ENCODE peak calls at places on chromosomes 7 and 10, in four cellular contexts. Z, X, G and K are unnamed samples.

GRCh38 chr10:24951201-24952145 is 933 bp downstream of the PRTFDC1 start:
- DNase-seq in G (peak), Z (no peak), X (peak), K (no peak)

GRCh38 chr7:22849158-22849557 is 26.5 kb upstream of the TOMM7 start:
- DNase-seq in X (no peak), Z (no peak), G (no peak), K (no peak)

GRCh38 chr10:29141761-29142160 is 147.1 kb upstream of the LYZL1 start:
- DNase-seq in X (no peak), G (no peak), Z (no peak), K (no peak)

GRCh38 chr7:2008101-2008935 is 224.4 kb downstream of the MAD1L1 start:
- DNase-seq in X (peak), Z (no peak), G (no peak), K (no peak)

GRCh38 chr7:38975944-38976392 is 1.7 kb upstream of the POU6F2 start:
- DNase-seq in X (peak), Z (no peak), G (no peak), K (no peak)

GRCh38 chr10:12320892-12321291 is 28.5 kb upstream of the CAMK1D start:
- DNase-seq in X (no peak), Z (no peak), G (no peak), K (no peak)

GRCh38 chr10:107971973-107972372 is 807.5 kb upstream of the SORCS1 start:
- DNase-seq in G (no peak), Z (no peak), X (no peak), K (no peak)

GRCh38 chr10:89942217-89942616 is 240.8 kb downstream of the KIF20B start:
- DNase-seq in Z (no peak), X (no peak), G (no peak), K (no peak)

GRCh38 chr10:114624941-114625780 is 32.9 kb downstream of the ABLIM1 start:
- DNase-seq in G (no peak), Z (peak), X (no peak), K (peak)

GRCh38 chr10:47451998-47452494 is 31.9 kb downstream of the ANXA8 start:
- DNase-seq in Z (no peak), G (no peak), X (peak), K (no peak)

GRCh38 chr10:77195101-77195500 is 442.5 kb downstream of the KCNMA1 start:
- DNase-seq in G (no peak), Z (peak), X (no peak), K (peak)

GRCh38 chr7:108037748-108038147 is 34.8 kb upstream of the LAMB1 start:
- DNase-seq in Z (no peak), G (no peak), X (no peak), K (no peak)

GRCh38 chr10:3783721-3784432 is 1.1 kb downstream of the KLF6 start:
- DNase-seq in X (peak), G (peak), Z (peak), K (peak)

GRCh38 chr10:23198940-23199767 is 7.0 kb downstream of the PTF1A start:
- DNase-seq in G (no peak), X (peak), Z (no peak), K (no peak)

GRCh38 chr7:12623885-12624498 is 53.5 kb downstream of the SCIN start:
- DNase-seq in Z (peak), G (no peak), X (no peak), K (no peak)

GRCh38 chr7:125670926-125671572 is 741.4 kb upstream of the POT1 start:
- DNase-seq in G (no peak), X (no peak), Z (no peak), K (peak)

GRCh38 chr7:80218723-80219122 is 84.1 kb downstream of the GNAI1 start:
- DNase-seq in X (no peak), G (no peak), Z (peak), K (peak)

GRCh38 chr10:72261323-72262018 is 12.3 kb upstream of the DDIT4 start:
- DNase-seq in G (no peak), X (no peak), Z (no peak), K (no peak)

GRCh38 chr7:74400420-74401136 is 53.1 kb upstream of the GTF2IRD1 start:
- DNase-seq in G (no peak), Z (no peak), X (peak), K (no peak)

GRCh38 chr10:72735288-72735926 is 43.5 kb downstream of the MCU start:
- DNase-seq in Z (no peak), G (no peak), X (no peak), K (no peak)

GRCh38 chr10:43137971-43138756 is at the start of gene CSGALNACT2:
- DNase-seq in X (peak), Z (peak), G (peak), K (peak)
- TF ChIP-seq CTCF in X (no peak), Z (peak), G (no peak), K (no peak)

DNA sequence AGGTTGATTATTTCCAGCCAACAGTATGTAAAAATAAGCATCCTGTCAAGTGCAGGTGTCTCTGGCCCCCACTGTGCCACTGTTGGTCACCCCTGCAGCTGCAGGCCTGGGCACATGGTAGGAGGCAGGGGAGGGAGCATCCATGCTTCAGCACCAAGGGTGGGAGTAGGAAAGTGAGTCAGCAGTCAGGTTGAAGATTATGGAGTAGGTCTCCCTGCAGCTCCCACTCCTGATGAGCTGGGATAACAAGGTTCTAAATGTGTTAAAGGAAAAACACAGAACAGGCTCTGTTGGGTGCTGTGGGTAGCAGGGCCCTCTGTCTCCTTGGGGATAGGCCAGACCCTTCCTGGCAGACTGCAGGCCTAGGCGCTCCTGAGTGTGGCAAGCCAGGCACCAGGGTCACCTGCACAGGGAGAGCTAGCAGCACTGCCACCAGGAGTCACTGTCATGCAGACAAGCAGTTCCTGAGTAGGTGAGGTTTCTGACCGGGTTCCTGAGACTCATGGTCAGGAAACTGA is 59.3 kb downstream of the NUDCD3 start:
- DNase-seq in Z (peak), G (no peak), X (peak), K (no peak)
- TF ChIP-seq CTCF in Z (peak), G (peak), X (peak), K (peak)

GRCh38 chr7:31744294-31744874 is 57.4 kb downstream of the PPP1R17 start:
- DNase-seq in X (peak), G (peak), Z (peak), K (peak)
- TF ChIP-seq CTCF in X (peak), G (peak), Z (peak), K (peak)

GRCh38 chr7:101401390-101402080 is 38.9 kb downstream of the COL26A1 start:
- DNase-seq in X (no peak), G (no peak), Z (no peak), K (no peak)
- TF ChIP-seq CTCF in X (no peak), G (no peak), Z (no peak), K (no peak)

DNA sequence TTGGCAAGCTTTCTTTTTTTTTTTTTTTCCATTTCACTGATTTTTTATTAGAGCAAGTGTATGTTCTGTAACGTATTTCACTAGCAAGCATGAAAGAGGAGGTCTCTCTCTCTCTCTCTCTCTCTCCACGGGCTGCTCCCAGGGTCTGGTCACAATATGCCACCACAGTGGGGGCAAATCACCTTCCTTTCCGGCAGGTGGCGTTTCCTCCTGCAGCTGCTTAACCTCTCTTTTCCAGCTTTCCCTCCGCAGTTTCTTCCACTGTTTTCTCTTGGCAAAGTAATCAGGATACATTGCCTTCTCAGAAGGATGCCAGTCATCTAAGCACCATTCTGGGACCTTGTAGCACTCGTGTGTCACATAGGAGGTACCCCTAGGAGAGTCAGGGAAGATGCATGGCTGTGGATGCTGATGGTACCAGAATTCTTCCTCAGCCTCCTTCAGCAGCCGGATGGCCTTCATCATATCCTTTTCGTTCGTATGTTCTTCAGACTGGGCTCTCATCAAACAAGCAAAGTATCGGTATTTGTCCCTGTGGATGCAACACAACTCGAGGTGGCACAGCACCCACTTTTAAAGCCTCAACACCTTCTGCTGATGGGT is 197.3 kb upstream of the PODXL start:
- DNase-seq in X (peak), Z (no peak), G (no peak), K (no peak)
- TF ChIP-seq CTCF in X (peak), Z (peak), G (peak), K (peak)